ENCODE peak calls at places on chromosome 21, in seven cellular contexts. One of them, this sample, is unnamed.

GRCh38 chr21:46052703-46053651 is 44.9 kb upstream of the COL6A2 start:
- DNase-seq in stimulated activated CD8-positive, alpha-beta memory T cell treated with anti-CD3 and anti-CD28 coated beads, Interleukin-12 subunit alpha, Interleukin-12 subunit beta, amount 100 ng/mL, for 1 hour: no peak
- DNase-seq in anterior cingulate cortex: no peak
- DNase-seq in pancreas: no peak
- DNase-seq in AG10803: peak; percentile 95
- DNase-seq in GM23248: peak; percentile 98
- DNase-seq in activated T-helper 1 cell treated with Interleukin-2 at 50 U/mL for 16 hours: no peak
- DNase-seq in this sample: no peak

GRCh38 chr21:34857122-34857713 is 188.4 kb downstream of the CLIC6 start:
- DNase-seq in stimulated activated CD8-positive, alpha-beta memory T cell treated with anti-CD3 and anti-CD28 coated beads, Interleukin-12 subunit alpha, Interleukin-12 subunit beta, amount 100 ng/mL, for 1 hour: no peak
- DNase-seq in anterior cingulate cortex: no peak
- DNase-seq in pancreas: no peak
- DNase-seq in AG10803: no peak
- DNase-seq in GM23248: no peak
- DNase-seq in activated T-helper 1 cell treated with Interleukin-2 at 50 U/mL for 16 hours: no peak
- DNase-seq in this sample: no peak

GRCh38 chr21:32463889-32464300 is 51.4 kb downstream of the EVA1C start:
- DNase-seq in stimulated activated CD8-positive, alpha-beta memory T cell treated with anti-CD3 and anti-CD28 coated beads, Interleukin-12 subunit alpha, Interleukin-12 subunit beta, amount 100 ng/mL, for 1 hour: no peak
- DNase-seq in anterior cingulate cortex: no peak
- DNase-seq in pancreas: no peak
- DNase-seq in AG10803: peak; percentile 81
- DNase-seq in GM23248: peak; percentile 59
- DNase-seq in activated T-helper 1 cell treated with Interleukin-2 at 50 U/mL for 16 hours: no peak
- DNase-seq in this sample: no peak

GRCh38 chr21:45817345-45817744 is 164.2 kb upstream of the COL6A1 start:
- DNase-seq in stimulated activated CD8-positive, alpha-beta memory T cell treated with anti-CD3 and anti-CD28 coated beads, Interleukin-12 subunit alpha, Interleukin-12 subunit beta, amount 100 ng/mL, for 1 hour: no peak
- DNase-seq in anterior cingulate cortex: no peak
- DNase-seq in pancreas: no peak
- DNase-seq in AG10803: no peak
- DNase-seq in GM23248: no peak
- DNase-seq in activated T-helper 1 cell treated with Interleukin-2 at 50 U/mL for 16 hours: no peak
- DNase-seq in this sample: no peak

GRCh38 chr21:38725196-38726157 is 80.3 kb upstream of the ETS2 start:
- DNase-seq in stimulated activated CD8-positive, alpha-beta memory T cell treated with anti-CD3 and anti-CD28 coated beads, Interleukin-12 subunit alpha, Interleukin-12 subunit beta, amount 100 ng/mL, for 1 hour: no peak
- DNase-seq in anterior cingulate cortex: no peak
- DNase-seq in pancreas: no peak
- DNase-seq in AG10803: no peak
- DNase-seq in GM23248: no peak
- DNase-seq in activated T-helper 1 cell treated with Interleukin-2 at 50 U/mL for 16 hours: no peak
- DNase-seq in this sample: no peak

GRCh38 chr21:45113543-45113942 is 39.2 kb downstream of the ADARB1 start:
- DNase-seq in stimulated activated CD8-positive, alpha-beta memory T cell treated with anti-CD3 and anti-CD28 coated beads, Interleukin-12 subunit alpha, Interleukin-12 subunit beta, amount 100 ng/mL, for 1 hour: no peak
- DNase-seq in anterior cingulate cortex: no peak
- DNase-seq in pancreas: no peak
- DNase-seq in AG10803: no peak
- DNase-seq in GM23248: no peak
- DNase-seq in activated T-helper 1 cell treated with Interleukin-2 at 50 U/mL for 16 hours: no peak
- DNase-seq in this sample: no peak

GRCh38 chr21:32411366-32412161 is 942 bp upstream of the EVA1C start:
- DNase-seq in stimulated activated CD8-positive, alpha-beta memory T cell treated with anti-CD3 and anti-CD28 coated beads, Interleukin-12 subunit alpha, Interleukin-12 subunit beta, amount 100 ng/mL, for 1 hour: peak; percentile 30
- DNase-seq in anterior cingulate cortex: no peak
- DNase-seq in pancreas: peak; percentile 75
- DNase-seq in AG10803: peak; percentile 64
- DNase-seq in GM23248: peak; percentile 87
- DNase-seq in activated T-helper 1 cell treated with Interleukin-2 at 50 U/mL for 16 hours: peak; percentile 53
- DNase-seq in this sample: peak; percentile 86

GRCh38 chr21:42572906-42573495 is 59.3 kb downstream of the SLC37A1 start:
- DNase-seq in stimulated activated CD8-positive, alpha-beta memory T cell treated with anti-CD3 and anti-CD28 coated beads, Interleukin-12 subunit alpha, Interleukin-12 subunit beta, amount 100 ng/mL, for 1 hour: no peak
- DNase-seq in anterior cingulate cortex: no peak
- DNase-seq in pancreas: no peak
- DNase-seq in AG10803: no peak
- DNase-seq in GM23248: no peak
- DNase-seq in activated T-helper 1 cell treated with Interleukin-2 at 50 U/mL for 16 hours: no peak
- DNase-seq in this sample: no peak

GRCh38 chr21:34836103-34836932 is 167.5 kb downstream of the CLIC6 start:
- DNase-seq in stimulated activated CD8-positive, alpha-beta memory T cell treated with anti-CD3 and anti-CD28 coated beads, Interleukin-12 subunit alpha, Interleukin-12 subunit beta, amount 100 ng/mL, for 1 hour: no peak
- DNase-seq in anterior cingulate cortex: no peak
- DNase-seq in pancreas: peak; percentile 58
- DNase-seq in AG10803: peak; percentile 99
- DNase-seq in GM23248: peak; percentile 100
- DNase-seq in activated T-helper 1 cell treated with Interleukin-2 at 50 U/mL for 16 hours: no peak
- DNase-seq in this sample: peak; percentile 78

GRCh38 chr21:26146681-26147080 is 23.9 kb downstream of the APP start:
- DNase-seq in stimulated activated CD8-positive, alpha-beta memory T cell treated with anti-CD3 and anti-CD28 coated beads, Interleukin-12 subunit alpha, Interleukin-12 subunit beta, amount 100 ng/mL, for 1 hour: no peak
- DNase-seq in anterior cingulate cortex: no peak
- DNase-seq in pancreas: no peak
- DNase-seq in AG10803: no peak
- DNase-seq in GM23248: no peak
- DNase-seq in activated T-helper 1 cell treated with Interleukin-2 at 50 U/mL for 16 hours: no peak
- DNase-seq in this sample: no peak

GRCh38 chr21:39332175-39332574 is 16.7 kb downstream of the HMGN1 start:
- DNase-seq in stimulated activated CD8-positive, alpha-beta memory T cell treated with anti-CD3 and anti-CD28 coated beads, Interleukin-12 subunit alpha, Interleukin-12 subunit beta, amount 100 ng/mL, for 1 hour: no peak
- DNase-seq in anterior cingulate cortex: no peak
- DNase-seq in pancreas: no peak
- DNase-seq in AG10803: no peak
- DNase-seq in GM23248: no peak
- DNase-seq in activated T-helper 1 cell treated with Interleukin-2 at 50 U/mL for 16 hours: no peak
- DNase-seq in this sample: no peak

GRCh38 chr21:34243562-34243961 is 120.2 kb upstream of the KCNE2 start:
- DNase-seq in stimulated activated CD8-positive, alpha-beta memory T cell treated with anti-CD3 and anti-CD28 coated beads, Interleukin-12 subunit alpha, Interleukin-12 subunit beta, amount 100 ng/mL, for 1 hour: no peak
- DNase-seq in anterior cingulate cortex: no peak
- DNase-seq in pancreas: peak; percentile 22
- DNase-seq in AG10803: peak; percentile 13
- DNase-seq in GM23248: peak; percentile 38
- DNase-seq in activated T-helper 1 cell treated with Interleukin-2 at 50 U/mL for 16 hours: no peak
- DNase-seq in this sample: no peak

GRCh38 chr21:31343680-31344480 is at the start of gene TIAM1:
- DNase-seq in stimulated activated CD8-positive, alpha-beta memory T cell treated with anti-CD3 and anti-CD28 coated beads, Interleukin-12 subunit alpha, Interleukin-12 subunit beta, amount 100 ng/mL, for 1 hour: no peak
- DNase-seq in anterior cingulate cortex: no peak
- DNase-seq in pancreas: peak; percentile 37
- DNase-seq in AG10803: peak; percentile 40
- DNase-seq in GM23248: peak; percentile 89
- DNase-seq in activated T-helper 1 cell treated with Interleukin-2 at 50 U/mL for 16 hours: no peak
- DNase-seq in this sample: peak; percentile 78

GRCh38 chr21:39885119-39885848 is 18.0 kb downstream of the PCP4 start:
- DNase-seq in stimulated activated CD8-positive, alpha-beta memory T cell treated with anti-CD3 and anti-CD28 coated beads, Interleukin-12 subunit alpha, Interleukin-12 subunit beta, amount 100 ng/mL, for 1 hour: no peak
- DNase-seq in anterior cingulate cortex: peak; percentile 20
- DNase-seq in pancreas: no peak
- DNase-seq in AG10803: no peak
- DNase-seq in GM23248: no peak
- DNase-seq in activated T-helper 1 cell treated with Interleukin-2 at 50 U/mL for 16 hours: no peak
- DNase-seq in this sample: peak; percentile 73

GRCh38 chr21:35635261-35635660 is 425.1 kb downstream of the SETD4 start:
- DNase-seq in stimulated activated CD8-positive, alpha-beta memory T cell treated with anti-CD3 and anti-CD28 coated beads, Interleukin-12 subunit alpha, Interleukin-12 subunit beta, amount 100 ng/mL, for 1 hour: no peak
- DNase-seq in anterior cingulate cortex: no peak
- DNase-seq in pancreas: no peak
- DNase-seq in AG10803: peak; percentile 92
- DNase-seq in GM23248: peak; percentile 92
- DNase-seq in activated T-helper 1 cell treated with Interleukin-2 at 50 U/mL for 16 hours: no peak
- DNase-seq in this sample: no peak

GRCh38 chr21:39025198-39025597 is 158.1 kb downstream of the PSMG1 start:
- DNase-seq in stimulated activated CD8-positive, alpha-beta memory T cell treated with anti-CD3 and anti-CD28 coated beads, Interleukin-12 subunit alpha, Interleukin-12 subunit beta, amount 100 ng/mL, for 1 hour: no peak
- DNase-seq in anterior cingulate cortex: no peak
- DNase-seq in pancreas: no peak
- DNase-seq in AG10803: no peak
- DNase-seq in GM23248: no peak
- DNase-seq in activated T-helper 1 cell treated with Interleukin-2 at 50 U/mL for 16 hours: no peak
- DNase-seq in this sample: no peak

GRCh38 chr21:44927259-44927586 is 6.5 kb upstream of the ITGB2 start:
- DNase-seq in stimulated activated CD8-positive, alpha-beta memory T cell treated with anti-CD3 and anti-CD28 coated beads, Interleukin-12 subunit alpha, Interleukin-12 subunit beta, amount 100 ng/mL, for 1 hour: no peak
- DNase-seq in anterior cingulate cortex: no peak
- DNase-seq in pancreas: no peak
- DNase-seq in AG10803: no peak
- DNase-seq in GM23248: no peak
- DNase-seq in activated T-helper 1 cell treated with Interleukin-2 at 50 U/mL for 16 hours: no peak
- DNase-seq in this sample: no peak

GRCh38 chr21:34166468-34166867 is 93.1 kb downstream of the MRPS6 start:
- DNase-seq in stimulated activated CD8-positive, alpha-beta memory T cell treated with anti-CD3 and anti-CD28 coated beads, Interleukin-12 subunit alpha, Interleukin-12 subunit beta, amount 100 ng/mL, for 1 hour: no peak
- DNase-seq in anterior cingulate cortex: no peak
- DNase-seq in pancreas: no peak
- DNase-seq in AG10803: no peak
- DNase-seq in GM23248: no peak
- DNase-seq in activated T-helper 1 cell treated with Interleukin-2 at 50 U/mL for 16 hours: no peak
- DNase-seq in this sample: no peak

GRCh38 chr21:33029512-33029921 is 3.8 kb downstream of the OLIG2 start:
- DNase-seq in stimulated activated CD8-positive, alpha-beta memory T cell treated with anti-CD3 and anti-CD28 coated beads, Interleukin-12 subunit alpha, Interleukin-12 subunit beta, amount 100 ng/mL, for 1 hour: no peak
- DNase-seq in anterior cingulate cortex: no peak
- DNase-seq in pancreas: no peak
- DNase-seq in AG10803: no peak
- DNase-seq in GM23248: no peak
- DNase-seq in activated T-helper 1 cell treated with Interleukin-2 at 50 U/mL for 16 hours: no peak
- DNase-seq in this sample: no peak

GRCh38 chr21:36542312-36543101 is 62.6 kb upstream of the CLDN14 start:
- DNase-seq in stimulated activated CD8-positive, alpha-beta memory T cell treated with anti-CD3 and anti-CD28 coated beads, Interleukin-12 subunit alpha, Interleukin-12 subunit beta, amount 100 ng/mL, for 1 hour: no peak
- DNase-seq in anterior cingulate cortex: no peak
- DNase-seq in pancreas: no peak
- DNase-seq in AG10803: no peak
- DNase-seq in GM23248: no peak
- DNase-seq in activated T-helper 1 cell treated with Interleukin-2 at 50 U/mL for 16 hours: no peak
- DNase-seq in this sample: no peak

GRCh38 chr21:46253610-46254124 is 25.1 kb upstream of the LSS start:
- DNase-seq in stimulated activated CD8-positive, alpha-beta memory T cell treated with anti-CD3 and anti-CD28 coated beads, Interleukin-12 subunit alpha, Interleukin-12 subunit beta, amount 100 ng/mL, for 1 hour: no peak
- DNase-seq in anterior cingulate cortex: no peak
- DNase-seq in pancreas: no peak
- DNase-seq in AG10803: no peak
- DNase-seq in GM23248: peak; percentile 19
- DNase-seq in activated T-helper 1 cell treated with Interleukin-2 at 50 U/mL for 16 hours: no peak
- DNase-seq in this sample: no peak

GRCh38 chr21:16047857-16048256 is 318.1 kb downstream of the USP25 start:
- DNase-seq in stimulated activated CD8-positive, alpha-beta memory T cell treated with anti-CD3 and anti-CD28 coated beads, Interleukin-12 subunit alpha, Interleukin-12 subunit beta, amount 100 ng/mL, for 1 hour: no peak
- DNase-seq in anterior cingulate cortex: no peak
- DNase-seq in pancreas: no peak
- DNase-seq in AG10803: peak; percentile 22
- DNase-seq in GM23248: no peak
- DNase-seq in activated T-helper 1 cell treated with Interleukin-2 at 50 U/mL for 16 hours: no peak
- DNase-seq in this sample: no peak

GRCh38 chr21:43827015-43827611 is 37.7 kb downstream of the RRP1 start:
- DNase-seq in stimulated activated CD8-positive, alpha-beta memory T cell treated with anti-CD3 and anti-CD28 coated beads, Interleukin-12 subunit alpha, Interleukin-12 subunit beta, amount 100 ng/mL, for 1 hour: no peak
- DNase-seq in anterior cingulate cortex: no peak
- DNase-seq in pancreas: no peak
- DNase-seq in AG10803: peak; percentile 57
- DNase-seq in GM23248: peak; percentile 85
- DNase-seq in activated T-helper 1 cell treated with Interleukin-2 at 50 U/mL for 16 hours: no peak
- DNase-seq in this sample: no peak

GRCh38 chr21:43864806-43865470 is at the start of gene AGPAT3:
- DNase-seq in stimulated activated CD8-positive, alpha-beta memory T cell treated with anti-CD3 and anti-CD28 coated beads, Interleukin-12 subunit alpha, Interleukin-12 subunit beta, amount 100 ng/mL, for 1 hour: no peak
- DNase-seq in anterior cingulate cortex: no peak
- DNase-seq in pancreas: no peak
- DNase-seq in AG10803: peak; percentile 17
- DNase-seq in GM23248: peak; percentile 51
- DNase-seq in activated T-helper 1 cell treated with Interleukin-2 at 50 U/mL for 16 hours: peak; percentile 28
- DNase-seq in this sample: peak; percentile 32

This sample was measured in Ammon's horn.